ENCODE peak calls at places on chromosome 6, in five cellular contexts. T, O, Q, W and X are unnamed samples.

GRCh38 chr6:8539446-8539845 is 104.1 kb upstream of the SLC35B3 start:
- DNase-seq in T (no peak), O (peak; percentile 1), Q (peak; percentile 55), W (no peak), X (peak; percentile 36)

GRCh38 chr6:15288856-15289255 is 43.0 kb downstream of the JARID2 start:
- DNase-seq in T (no peak), O (no peak), Q (no peak), W (no peak), X (no peak)

GRCh38 chr6:366389-366788 is 25.2 kb upstream of the IRF4 start:
- DNase-seq in T (no peak), O (no peak), Q (no peak), W (no peak), X (no peak)

GRCh38 chr6:43851204-43851855 is 81.3 kb downstream of the VEGFA start:
- DNase-seq in T (no peak), O (peak; percentile 90), Q (peak; percentile 23), W (no peak), X (no peak)

GRCh38 chr6:73579389-73579788 is 58.6 kb upstream of the EEF1A1 start:
- DNase-seq in T (no peak), O (no peak), Q (no peak), W (no peak), X (no peak)

GRCh38 chr6:170462366-170463020 is 90.6 kb downstream of the PSMB1 start:
- DNase-seq in T (no peak), O (no peak), Q (no peak), W (no peak), X (no peak)

GRCh38 chr6:18823782-18824386 is 436.7 kb downstream of the RNF144B start:
- DNase-seq in T (peak; percentile 48), O (peak; percentile 1), Q (peak; percentile 56), W (no peak), X (peak; percentile 59)

GRCh38 chr6:146200136-146200708 is 171.4 kb downstream of the GRM1 start:
- DNase-seq in T (no peak), O (peak; percentile 29), Q (no peak), W (no peak), X (no peak)

GRCh38 chr6:28771401-28772267 is 152.2 kb downstream of the TRIM27 start:
- DNase-seq in T (peak; percentile 78), O (no peak), Q (peak; percentile 28), W (no peak), X (peak; percentile 64)

GRCh38 chr6:52233975-52234823 is 10.1 kb downstream of the IL17F start:
- DNase-seq in T (peak; percentile 49), O (peak; percentile 57), Q (peak; percentile 83), W (peak; percentile 20), X (peak; percentile 76)

GRCh38 chr6:27468334-27468733 is 4.6 kb downstream of the ZNF184 start:
- DNase-seq in T (no peak), O (peak; percentile 29), Q (no peak), W (no peak), X (peak; percentile 48)

GRCh38 chr6:4055420-4056041 is 23.4 kb downstream of the FAM217A start:
- DNase-seq in T (no peak), O (peak; percentile 77), Q (peak; percentile 80), W (no peak), X (peak; percentile 91)

GRCh38 chr6:47203968-47204611 is 105.6 kb downstream of the TNFRSF21 start:
- DNase-seq in T (no peak), O (no peak), Q (peak; percentile 31), W (no peak), X (no peak)

GRCh38 chr6:132118144-132118543 is 167.0 kb upstream of the CCN2 start:
- DNase-seq in T (no peak), O (no peak), Q (no peak), W (no peak), X (no peak)

GRCh38 chr6:165920896-165921671 is 246.6 kb downstream of the TBXT start:
- DNase-seq in T (no peak), O (peak; percentile 10), Q (peak; percentile 83), W (no peak), X (no peak)

GRCh38 chr6:27668442-27669275 is 195.8 kb upstream of the ZNF184 start:
- DNase-seq in T (peak; percentile 59), O (peak; percentile 88), Q (peak; percentile 75), W (no peak), X (peak; percentile 87)

GRCh38 chr6:2770171-2770570 is 5.0 kb downstream of the WRNIP1 start:
- DNase-seq in T (no peak), O (no peak), Q (no peak), W (no peak), X (no peak)

GRCh38 chr6:43396408-43397149 is 27.1 kb upstream of the ZNF318 start:
- DNase-seq in T (no peak), O (no peak), Q (no peak), W (no peak), X (peak; percentile 68)

GRCh38 chr6:118606858-118607257 is 44.5 kb downstream of the CEP85L start:
- DNase-seq in T (no peak), O (no peak), Q (no peak), W (no peak), X (no peak)

GRCh38 chr6:2865270-2866182 is 23.9 kb upstream of the SERPINB1 start:
- DNase-seq in T (no peak), O (peak; percentile 38), Q (no peak), W (no peak), X (peak; percentile 34)

GRCh38 chr6:36914227-36914794 is 28.6 kb downstream of the C6orf89 start:
- DNase-seq in T (peak; percentile 67), O (peak; percentile 34), Q (peak; percentile 97), W (no peak), X (peak; percentile 96)

GRCh38 chr6:158780963-158781691 is 38.0 kb downstream of the EZR start:
- DNase-seq in T (no peak), O (no peak), Q (no peak), W (no peak), X (peak; percentile 88)

GRCh38 chr6:148548065-148548748 is 198.6 kb upstream of the UST start:
- DNase-seq in T (no peak), O (no peak), Q (no peak), W (no peak), X (no peak)

GRCh38 chr6:13924146-13924948 is 405 bp upstream of the RNF182 start:
- DNase-seq in T (peak; percentile 64), O (peak; percentile 62), Q (peak; percentile 13), W (peak; percentile 55), X (peak; percentile 21)

GRCh38 chr6:168834814-168835213 is 393.8 kb downstream of the SMOC2 start:
- DNase-seq in T (no peak), O (no peak), Q (no peak), W (no peak), X (no peak)

GRCh38 chr6:169074551-169074950 is 179.1 kb downstream of the THBS2 start:
- DNase-seq in T (no peak), O (peak; percentile 67), Q (no peak), W (no peak), X (no peak)

GRCh38 chr6:72466971-72467566 is 154.8 kb upstream of the KCNQ5 start:
- DNase-seq in T (no peak), O (peak; percentile 9), Q (peak; percentile 6), W (no peak), X (no peak)

GRCh38 chr6:33018904-33019303 is 9.5 kb upstream of the HLA-DOA start:
- DNase-seq in T (no peak), O (no peak), Q (no peak), W (no peak), X (peak; percentile 10)

GRCh38 chr6:145561095-145561820 is 174.1 kb downstream of the EPM2A start:
- DNase-seq in T (no peak), O (peak; percentile 43), Q (no peak), W (no peak), X (peak; percentile 23)

GRCh38 chr6:145814035-145814500 is 527 bp downstream of the FBXO30 start:
- DNase-seq in T (no peak), O (peak; percentile 48), Q (peak; percentile 66), W (no peak), X (peak; percentile 57)

GRCh38 chr6:35497571-35498406 is 910 bp upstream of the TEAD3 start:
- DNase-seq in T (peak; percentile 46), O (peak; percentile 73), Q (peak; percentile 55), W (peak; percentile 29), X (peak; percentile 60)
- TF ChIP-seq CTCF in T (no peak), O (no peak), Q (no peak), W (no peak), X (peak; percentile 5)

DNA sequence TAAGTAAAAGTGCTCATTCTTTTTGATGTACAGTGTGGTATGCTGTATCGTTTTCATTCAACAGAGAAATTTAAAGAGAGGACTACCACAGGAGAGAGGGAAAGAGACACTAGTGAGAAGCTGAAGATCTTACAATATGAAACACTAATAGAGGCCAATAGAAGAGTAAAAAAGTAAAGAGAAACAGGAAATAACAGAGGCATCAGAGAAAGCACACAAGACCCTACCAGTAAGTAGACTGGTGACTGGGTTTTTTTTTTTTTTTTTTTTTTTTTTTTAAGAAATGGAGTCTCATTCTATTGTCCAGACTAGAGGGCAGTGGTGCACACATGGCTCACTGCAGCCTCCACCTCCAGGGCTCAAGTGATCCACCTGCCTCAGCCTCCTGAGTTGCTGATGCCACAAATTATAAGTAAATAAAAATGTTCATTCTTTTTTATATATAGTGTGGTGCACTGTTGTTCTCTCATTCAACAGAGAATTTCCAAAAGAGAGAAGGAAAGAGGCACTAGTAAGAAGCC is 18.8 kb downstream of the ELOVL4 start:
- DNase-seq in T (no peak), O (no peak), Q (peak; percentile 2), W (no peak), X (no peak)
- TF ChIP-seq CTCF in T (no peak), O (no peak), Q (no peak), W (no peak), X (no peak)

DNA sequence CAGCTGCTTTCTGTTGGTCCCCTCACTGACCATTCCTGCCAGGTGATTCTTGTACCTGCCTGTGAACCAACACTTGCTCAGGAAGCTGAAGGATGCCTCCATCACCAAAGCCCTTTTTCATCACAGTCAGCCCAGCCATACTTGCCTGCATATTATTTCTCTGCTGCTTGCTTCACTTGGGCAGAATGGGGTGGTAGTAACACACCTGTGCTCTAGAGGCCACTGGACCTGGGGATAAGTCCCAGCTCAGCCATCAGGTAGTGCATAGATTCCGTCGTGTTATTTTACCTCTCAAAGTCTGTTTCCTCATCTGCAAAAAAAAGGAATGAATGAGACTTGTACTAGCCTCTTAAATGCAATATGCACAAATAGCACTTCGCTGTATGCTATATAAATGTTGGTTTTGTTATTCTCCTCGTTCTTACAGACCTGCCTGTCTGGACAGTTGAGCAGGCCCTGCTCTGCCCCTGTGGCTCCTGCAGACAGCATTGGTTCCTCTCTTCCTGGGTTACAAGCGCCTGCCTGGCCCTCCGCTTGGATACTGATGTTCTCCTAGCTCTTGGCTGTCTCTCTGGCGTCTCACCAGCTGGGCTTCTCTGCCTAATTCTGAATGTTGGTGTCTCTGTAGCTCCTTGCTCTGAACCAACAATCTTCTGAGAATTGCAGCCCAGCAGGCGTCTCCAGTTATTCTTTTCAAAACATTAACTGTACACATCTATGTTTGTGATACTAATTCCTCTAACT is 151.8 kb downstream of the UNC5CL start:
- DNase-seq in T (no peak), O (no peak), Q (no peak), W (no peak), X (no peak)
- TF ChIP-seq CTCF in T (no peak), O (no peak), Q (no peak), W (no peak), X (no peak)

DNA sequence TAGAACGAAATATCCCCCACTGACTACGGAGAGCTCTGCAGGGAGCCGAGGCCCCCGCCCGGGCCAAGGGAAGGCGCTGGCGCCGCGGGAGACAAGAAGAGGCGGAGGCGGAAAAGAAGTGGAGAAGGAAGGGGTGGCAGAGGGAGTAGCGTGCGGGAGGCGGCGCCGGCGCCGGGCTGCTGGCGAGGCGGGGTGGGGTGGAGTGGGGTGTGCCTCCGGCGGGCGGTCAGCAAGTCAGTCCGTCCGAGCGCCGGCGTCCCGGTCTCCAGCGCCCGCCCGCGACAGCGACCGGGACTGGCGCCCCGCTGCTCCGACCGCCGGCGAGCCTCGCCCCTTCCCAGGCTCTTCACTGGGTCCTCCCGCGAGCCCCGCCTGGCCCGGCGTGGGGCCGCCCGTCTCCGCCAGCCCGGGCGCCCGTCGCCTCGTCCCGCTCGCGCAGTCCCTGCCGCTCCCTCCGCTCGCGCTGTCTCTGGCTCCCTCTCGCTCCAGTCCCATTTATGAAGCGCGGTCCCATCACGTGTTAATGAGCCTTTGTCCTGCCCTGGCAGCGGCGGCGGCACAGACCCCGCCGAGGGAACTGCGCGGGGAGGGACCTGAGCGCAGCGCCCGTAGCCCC is at the start of gene CNR1:
- DNase-seq in T (peak; percentile 54), O (peak; percentile 39), Q (no peak), W (peak; percentile 69), X (peak; percentile 28)
- TF ChIP-seq CTCF in T (no peak), O (no peak), Q (no peak), W (peak; percentile 31), X (no peak)